ENCODE peak calls at places on chromosome 22, in nine cellular contexts. R is A172; N is activated T-cell treated with anti-CD3 and anti-CD28 coated beads for 24 hours; O is fibroblast of pulmonary artery; P is cardiac fibroblast; X is HTR-8/SVneo; L is stimulated activated CD8-positive, alpha-beta memory T cell treated with anti-CD3 and anti-CD28 coated beads, Interleukin-4, amount 100 ng/mL, for 48 hours; F is cardiac septum; W is OCI-LY7. M is an unnamed sample.

GRCh38 chr22:21443057-21443734 is 24.0 kb upstream of the TMEM191C start:
- DNase-seq in P (no peak), L (no peak), O (no peak), F (peak), X (no peak), N (no peak), R (no peak), W (no peak), M (no peak)

GRCh38 chr22:49976439-49977175 is 16.0 kb downstream of the PIM3 start:
- DNase-seq in F (peak), L (peak), W (peak), X (no peak), P (no peak), N (peak), R (no peak), O (no peak), M (no peak)

GRCh38 chr22:23789121-23789520 is 2.4 kb downstream of the SMARCB1 start:
- DNase-seq in L (no peak), X (no peak), P (no peak), W (no peak), F (no peak), O (no peak), N (no peak), R (no peak), M (peak)

GRCh38 chr22:32204856-32205722 is at the start of gene RFPL2:
- DNase-seq in R (peak), L (peak), F (no peak), P (peak), X (peak), O (peak), W (no peak), N (peak), M (peak)

GRCh38 chr22:50218996-50219727 is 18.4 kb downstream of the SELENOO start:
- DNase-seq in F (peak), P (peak), R (peak), X (no peak), L (no peak), N (no peak), W (no peak), O (peak), M (no peak)

GRCh38 chr22:49691256-49691655 is 136.4 kb downstream of the BRD1 start:
- DNase-seq in X (no peak), W (no peak), R (no peak), N (no peak), O (no peak), F (no peak), P (no peak), L (no peak), M (no peak)

GRCh38 chr22:44363980-44364749 is 51.4 kb upstream of the SHISAL1 start:
- DNase-seq in X (no peak), P (no peak), W (no peak), O (no peak), N (no peak), R (no peak), L (no peak), F (no peak), M (no peak)

GRCh38 chr22:45880732-45881523 is 96.0 kb downstream of the WNT7B start:
- DNase-seq in O (no peak), N (no peak), L (no peak), F (peak), W (no peak), R (no peak), X (no peak), P (no peak), M (no peak)

GRCh38 chr22:46688949-46689348 is 49.1 kb downstream of the CERK start:
- DNase-seq in L (no peak), F (no peak), R (no peak), W (no peak), P (no peak), N (no peak), X (no peak), O (no peak), M (no peak)

GRCh38 chr22:42262964-42263363 is 7.5 kb downstream of the TCF20 start:
- DNase-seq in O (no peak), R (no peak), W (peak), X (no peak), P (no peak), F (no peak), N (no peak), L (no peak), M (no peak)

GRCh38 chr22:25390297-25391240 is 171.1 kb downstream of the CRYBB2 start:
- DNase-seq in O (no peak), L (no peak), N (no peak), F (no peak), X (no peak), W (no peak), P (no peak), R (no peak), M (no peak)

GRCh38 chr22:43592470-43592869 is 180.7 kb downstream of the MPPED1 start:
- DNase-seq in R (no peak), W (no peak), X (no peak), P (no peak), N (no peak), O (peak), F (no peak), L (no peak), M (peak)

GRCh38 chr22:43113516-43114251 is 3.1 kb downstream of the BIK start:
- DNase-seq in P (no peak), O (no peak), L (no peak), R (no peak), F (no peak), N (no peak), X (no peak), W (peak), M (no peak)

GRCh38 chr22:50012201-50013181 is at the start of gene IL17REL:
- DNase-seq in P (no peak), L (no peak), X (no peak), R (no peak), F (no peak), O (peak), N (no peak), W (no peak), M (no peak)

GRCh38 chr22:46891382-46891951 is 129.0 kb downstream of the TBC1D22A start:
- DNase-seq in R (no peak), F (no peak), O (no peak), X (no peak), N (no peak), P (no peak), L (no peak), W (no peak), M (no peak)

GRCh38 chr22:40178417-40179409 is 988 bp downstream of the TNRC6B start:
- DNase-seq in N (no peak), R (no peak), P (peak), O (peak), W (peak), L (peak), X (peak), F (no peak), M (peak)

GRCh38 chr22:48042621-48043395 is 1280.4 kb downstream of the TBC1D22A start:
- DNase-seq in O (no peak), P (no peak), L (no peak), N (no peak), R (no peak), F (no peak), X (no peak), W (no peak), M (no peak)

GRCh38 chr22:39617342-39617741 is 46.8 kb downstream of the CACNA1I start:
- DNase-seq in P (no peak), L (no peak), O (no peak), N (no peak), F (no peak), X (no peak), W (no peak), R (no peak), M (no peak)

GRCh38 chr22:49150801-49151221 is 676.9 kb downstream of the BRD1 start:
- DNase-seq in L (no peak), N (no peak), F (peak), P (no peak), R (no peak), X (no peak), O (no peak), W (no peak), M (no peak)

GRCh38 chr22:27747396-27748256 is 53.9 kb downstream of the MN1 start:
- DNase-seq in L (no peak), W (no peak), N (no peak), O (peak), P (peak), X (peak), R (peak), F (peak), M (no peak)

GRCh38 chr22:42500164-42500835 is 19.3 kb downstream of the RRP7A start:
- DNase-seq in X (no peak), P (peak), L (peak), W (peak), N (peak), O (peak), F (peak), R (no peak), M (peak)

GRCh38 chr22:36860821-36861659 is at the start of gene NCF4:
- DNase-seq in O (no peak), L (peak), P (no peak), N (peak), W (peak), R (no peak), F (peak), X (no peak), M (no peak)

GRCh38 chr22:30185129-30185528 is 61.4 kb downstream of the LIF start:
- DNase-seq in F (no peak), O (no peak), W (no peak), P (no peak), L (no peak), N (no peak), X (no peak), R (no peak), M (no peak)

GRCh38 chr22:50060441-50061140 is 2.5 kb upstream of the TTLL8 start:
- DNase-seq in R (no peak), N (no peak), L (no peak), W (no peak), P (no peak), F (no peak), O (no peak), X (no peak), M (no peak)

GRCh38 chr22:22942511-22943329 is 55.1 kb downstream of the IGLL5 start:
- DNase-seq in O (peak), P (peak), F (peak), L (peak), R (peak), W (peak), N (peak), X (peak), M (peak)

GRCh38 chr22:50710221-50710620 is 27.8 kb upstream of the ACR start:
- DNase-seq in R (no peak), W (no peak), F (no peak), X (no peak), N (no peak), O (no peak), P (no peak), L (no peak), M (no peak)

GRCh38 chr22:19169002-19169946 is 9.3 kb downstream of the SLC25A1 start:
- DNase-seq in F (no peak), N (no peak), O (no peak), X (no peak), L (no peak), W (no peak), R (no peak), P (no peak), M (no peak)

GRCh38 chr22:21652547-21653545 is 10.7 kb downstream of the SDF2L1 start:
- DNase-seq in X (no peak), N (no peak), L (no peak), F (no peak), W (peak), R (no peak), P (no peak), O (no peak), M (peak)

GRCh38 chr22:39500101-39500500 is 2.0 kb upstream of the MIEF1 start:
- DNase-seq in F (no peak), X (no peak), R (no peak), W (no peak), P (no peak), O (no peak), N (no peak), L (no peak), M (no peak)

GRCh38 chr22:42168476-42168875 is 37.9 kb upstream of the CYP2D6 start:
- DNase-seq in F (no peak), L (no peak), X (no peak), W (no peak), P (no peak), O (no peak), R (no peak), N (no peak), M (no peak)

GRCh38 chr22:25119609-25120008 is 80.0 kb upstream of the CRYBB3 start:
- DNase-seq in P (no peak), L (no peak), W (no peak), R (no peak), O (no peak), N (no peak), X (no peak), F (no peak), M (no peak)

GRCh38 chr22:22210375-22210774 is 34.2 kb upstream of the VPREB1 start:
- DNase-seq in P (peak), N (peak), X (no peak), R (peak), F (no peak), L (peak), W (no peak), O (peak), M (no peak)

GRCh38 chr22:20113551-20114310 is 2.2 kb upstream of the RANBP1 start:
- DNase-seq in W (no peak), F (no peak), L (no peak), X (no peak), N (no peak), R (no peak), O (no peak), P (no peak), M (no peak)

M was measured in NCI-H146.